ENCODE peak calls at places on chromosomes 1 and 21, in nine cellular contexts. K is astrocyte, H is heart left ventricle, W is adipocyte, S is tibial artery, P is thoracic aorta, J is mucosa of descending colon, U is Caco-2, G is uterus. B is an unnamed sample.

GRCh38 chr1:29676496-29676895 is 440.2 kb downstream of the PTPRU start:
- DNase-seq in K (no peak), H (no peak), W (no peak), S (no peak), P (no peak), J (no peak), U (no peak), G (no peak), B (no peak)

GRCh38 chr1:224357626-224358124 is 996 bp downstream of the CNIH4 start:
- DNase-seq in K (peak; percentile 19), H (no peak), W (peak; percentile 91), S (no peak), P (no peak), J (no peak), U (no peak), G (no peak), B (no peak)

GRCh38 chr1:205237526-205238484 is 10.1 kb downstream of the TMCC2 start:
- DNase-seq in K (no peak), H (no peak), W (no peak), S (no peak), P (no peak), J (no peak), U (no peak), G (no peak), B (no peak)

GRCh38 chr21:36784942-36785341 is 86.0 kb downstream of the SIM2 start:
- DNase-seq in K (no peak), H (peak; percentile 79), W (no peak), S (no peak), P (no peak), J (peak; percentile 60), U (no peak), G (no peak), B (no peak)

GRCh38 chr1:33256335-33256700 is at the start of gene ZNF362:
- DNase-seq in K (peak; percentile 37), H (peak; percentile 72), W (peak; percentile 82), S (peak; percentile 36), P (no peak), J (peak; percentile 73), U (no peak), G (peak; percentile 61), B (peak; percentile 55)

GRCh38 chr1:65216989-65217388 is 69.0 kb downstream of the AK4 start:
- DNase-seq in K (no peak), H (no peak), W (no peak), S (no peak), P (no peak), J (no peak), U (no peak), G (no peak), B (no peak)

GRCh38 chr21:31308584-31308983 is 35.5 kb downstream of the TIAM1 start:
- DNase-seq in K (no peak), H (no peak), W (no peak), S (no peak), P (no peak), J (no peak), U (no peak), G (no peak), B (no peak)

GRCh38 chr1:19310720-19311502 is 1.0 kb downstream of the AKR7A2 start:
- DNase-seq in K (no peak), H (no peak), W (peak; percentile 41), S (no peak), P (no peak), J (no peak), U (no peak), G (no peak), B (no peak)

GRCh38 chr1:164895026-164895907 is 336.3 kb downstream of the PBX1 start:
- DNase-seq in K (no peak), H (peak; percentile 37), W (no peak), S (no peak), P (no peak), J (no peak), U (no peak), G (no peak), B (no peak)

GRCh38 chr1:44632511-44633072 is 41.7 kb downstream of the TMEM53 start:
- DNase-seq in K (no peak), H (no peak), W (no peak), S (no peak), P (no peak), J (no peak), U (no peak), G (no peak), B (no peak)

GRCh38 chr1:151737479-151737878 is 16.2 kb downstream of the RIIAD1 start:
- DNase-seq in K (no peak), H (no peak), W (no peak), S (no peak), P (no peak), J (no peak), U (no peak), G (no peak), B (no peak)

GRCh38 chr1:40898434-40898900 is 36.3 kb upstream of the CITED4 start:
- DNase-seq in K (peak; percentile 45), H (no peak), W (peak; percentile 61), S (no peak), P (no peak), J (no peak), U (no peak), G (no peak), B (no peak)

GRCh38 chr1:209996348-209996747 is 58.3 kb downstream of the SYT14 start:
- DNase-seq in K (no peak), H (no peak), W (no peak), S (no peak), P (no peak), J (no peak), U (no peak), G (no peak), B (no peak)

GRCh38 chr1:35560256-35561225 is 2.9 kb downstream of the NCDN start:
- DNase-seq in K (no peak), H (peak; percentile 84), W (no peak), S (no peak), P (no peak), J (no peak), U (no peak), G (peak; percentile 44), B (no peak)
- H3K4me1 ChIP-seq in K (peaks cover 27% of the 10 kb centered on the region), H (no peaks in the 10 kb centered on the region), W (peaks cover 15% of the 10 kb centered on the region), S (peaks cover 45% of the 10 kb centered on the region), P (peaks cover 41% of the 10 kb centered on the region), J (peaks cover 19% of the 10 kb centered on the region), U (peaks cover 6% of the 10 kb centered on the region), G (no peaks in the 10 kb centered on the region), B (no peaks in the 10 kb centered on the region)

GRCh38 chr1:203673550-203674411 is 47.1 kb downstream of the ATP2B4 start:
- DNase-seq in K (peak; percentile 93), H (peak; percentile 50), W (peak; percentile 89), S (peak; percentile 69), P (peak; percentile 62), J (peak; percentile 73), U (peak; percentile 61), G (peak; percentile 56), B (no peak)

GRCh38 chr1:203677771-203678170 is 51.1 kb downstream of the ATP2B4 start:
- DNase-seq in K (no peak), H (peak; percentile 49), W (no peak), S (no peak), P (no peak), J (no peak), U (no peak), G (no peak), B (no peak)

GRCh38 chr1:203678943-203679661 is 52.5 kb downstream of the ATP2B4 start:
- DNase-seq in K (no peak), H (no peak), W (no peak), S (no peak), P (no peak), J (no peak), U (no peak), G (no peak), B (no peak)

GRCh38 chr1:203675596-203676347 is 49.1 kb downstream of the ATP2B4 start:
- DNase-seq in K (no peak), H (no peak), W (no peak), S (no peak), P (no peak), J (peak; percentile 69), U (no peak), G (no peak), B (no peak)

DNA sequence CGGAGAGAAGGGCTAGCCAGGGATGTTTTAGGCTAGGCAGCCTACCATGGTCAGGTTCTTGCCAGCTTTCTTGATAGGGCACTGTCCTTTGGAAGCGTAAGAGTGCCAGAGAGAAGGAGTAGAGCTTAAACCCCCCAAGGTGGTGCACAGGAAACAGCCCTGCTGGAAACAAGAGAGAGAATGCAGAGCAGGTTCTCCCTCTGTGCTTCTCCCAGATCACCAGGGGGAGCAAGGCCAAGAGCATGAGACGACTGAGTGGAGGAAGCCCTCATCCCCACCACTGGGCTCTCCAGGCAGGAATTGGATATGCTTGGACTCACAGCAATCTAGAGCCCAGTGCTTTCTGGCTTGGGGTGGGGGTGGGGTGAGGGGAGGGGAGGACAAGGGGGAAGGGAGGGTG is 49.8 kb downstream of the ATP2B4 start:
- DNase-seq in K (no peak), H (no peak), W (no peak), S (no peak), P (no peak), J (no peak), U (no peak), G (no peak), B (no peak)
- H3K4me1 ChIP-seq in K (peaks cover 34% of the 10 kb centered on the region), H (peaks cover 18% of the 10 kb centered on the region), W (peaks cover 40% of the 10 kb centered on the region), S (peaks cover 75% of the 10 kb centered on the region), P (peaks cover 60% of the 10 kb centered on the region), J (peaks cover 18% of the 10 kb centered on the region), U (no peaks in the 10 kb centered on the region), G (peaks cover 20% of the 10 kb centered on the region), B (no peaks in the 10 kb centered on the region)

GRCh38 chr1:172900359-172900997 is 150.3 kb downstream of the TNFSF18 start:
- DNase-seq in K (no peak), H (no peak), W (no peak), S (no peak), P (no peak), J (no peak), U (no peak), G (no peak), B (no peak)
- H3K4me1 ChIP-seq in K (peaks cover 47% of the 10 kb centered on the region), H (no peaks in the 10 kb centered on the region), W (peaks cover 23% of the 10 kb centered on the region), S (peaks cover 11% of the 10 kb centered on the region), P (no peaks in the 10 kb centered on the region), J (no peaks in the 10 kb centered on the region), U (peaks cover 28% of the 10 kb centered on the region), G (no peaks in the 10 kb centered on the region), B (no peaks in the 10 kb centered on the region)

DNA sequence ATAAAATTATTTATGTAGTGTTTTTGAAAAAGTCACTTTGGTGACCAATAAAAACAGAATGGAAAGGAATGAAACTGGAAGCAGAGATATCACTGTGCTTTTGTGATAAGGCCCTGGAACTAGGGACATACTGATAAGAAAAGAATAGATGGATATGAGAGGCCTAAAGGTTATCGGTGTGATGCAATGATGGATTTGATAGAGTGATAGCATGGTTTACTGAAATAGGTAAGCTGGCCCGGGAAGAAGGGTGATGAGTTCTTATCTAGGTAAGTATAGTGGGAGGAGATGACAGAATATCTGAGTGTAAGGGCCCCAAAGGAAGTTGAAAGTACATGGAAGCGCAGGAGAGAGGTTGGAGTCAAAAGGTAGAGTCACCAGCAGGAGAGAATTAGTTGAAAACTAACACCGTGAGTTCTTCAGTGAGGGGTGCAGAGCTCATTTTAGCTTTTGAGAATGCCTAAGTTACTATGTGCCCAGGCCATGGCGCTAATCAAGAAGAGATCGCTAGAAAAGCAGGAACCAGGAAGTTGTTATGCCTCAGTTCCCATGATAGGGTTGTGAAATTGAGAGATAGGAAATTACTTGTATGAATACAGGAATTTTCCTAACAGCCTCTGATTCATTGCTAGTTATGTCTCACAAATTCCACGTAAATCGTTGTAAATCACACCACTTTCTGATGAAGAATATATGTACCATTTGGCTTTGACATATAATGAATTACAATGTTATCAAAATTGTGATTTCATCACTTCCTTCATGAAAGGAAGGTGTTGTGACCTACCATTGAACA is 115.3 kb downstream of the PLA2G4A start:
- DNase-seq in K (no peak), H (no peak), W (no peak), S (no peak), P (no peak), J (no peak), U (peak; percentile 48), G (no peak), B (no peak)
- H3K4me1 ChIP-seq in K (no peaks in the 10 kb centered on the region), H (no peaks in the 10 kb centered on the region), W (no peaks in the 10 kb centered on the region), S (no peaks in the 10 kb centered on the region), P (no peaks in the 10 kb centered on the region), J (no peaks in the 10 kb centered on the region), U (peaks cover 11% of the 10 kb centered on the region), G (no peaks in the 10 kb centered on the region), B (no peaks in the 10 kb centered on the region)